ENCODE peak calls at places on chromosomes 2 and 18, in four cellular contexts. A is thoracic aorta, T is small intestine, N is COR-L47. M is an unnamed sample.
A peak's percentile ranks its signal among the peaks of the same experiment; 100 is the strongest.

GRCh38 chr18:44826418-44827259 is 146.0 kb downstream of the SETBP1 start:
- DNase-seq in A (peak; percentile 72), T (peak; percentile 60), N (peak; percentile 86), M (no peak)

GRCh38 chr2:238024986-238025385 is 35.8 kb upstream of the SCLY start:
- DNase-seq in A (no peak), T (no peak), N (no peak), M (no peak)

GRCh38 chr2:69786105-69786504 is 43.4 kb upstream of the GMCL1 start:
- DNase-seq in A (no peak), T (no peak), N (no peak), M (no peak)

GRCh38 chr18:9337875-9338274 is 3.3 kb downstream of the TWSG1 start:
- DNase-seq in A (no peak), T (no peak), N (no peak), M (no peak)

GRCh38 chr2:203886579-203887230 is 19.1 kb downstream of the CTLA4 start:
- DNase-seq in A (no peak), T (no peak), N (no peak), M (no peak)

GRCh38 chr18:51342815-51343214 is 145.3 kb upstream of the MEX3C start:
- DNase-seq in A (no peak), T (peak; percentile 71), N (no peak), M (no peak)

GRCh38 chr2:68653538-68653982 is 10.2 kb downstream of the PROKR1 start:
- DNase-seq in A (no peak), T (peak; percentile 49), N (no peak), M (no peak)

GRCh38 chr2:207898354-207898695 is 127.0 kb downstream of the PLEKHM3 start:
- DNase-seq in A (no peak), T (no peak), N (no peak), M (no peak)

GRCh38 chr18:52339891-52340371 is at the start of gene DCC:
- DNase-seq in A (no peak), T (peak; percentile 32), N (peak; percentile 92), M (no peak)

GRCh38 chr2:80437959-80438358 is 133.4 kb upstream of the LRRTM1 start:
- DNase-seq in A (no peak), T (no peak), N (no peak), M (no peak)

GRCh38 chr18:61854578-61854977 is 38.2 kb downstream of the RNF152 start:
- DNase-seq in A (no peak), T (no peak), N (peak; percentile 69), M (no peak)

GRCh38 chr18:13178976-13179375 is 39.6 kb upstream of the LDLRAD4 start:
- DNase-seq in A (no peak), T (peak; percentile 30), N (no peak), M (no peak)

GRCh38 chr18:55997156-55997561 is 409.2 kb upstream of the TCF4 start:
- DNase-seq in A (no peak), T (no peak), N (no peak), M (no peak)

GRCh38 chr2:209029249-209029648 is 394.6 kb upstream of the MAP2 start:
- DNase-seq in A (no peak), T (no peak), N (no peak), M (no peak)

GRCh38 chr2:140990416-140990815 is 1140.4 kb downstream of the LRP1B start:
- DNase-seq in A (no peak), T (no peak), N (no peak), M (no peak)

GRCh38 chr2:179437430-179437829 is 172.8 kb upstream of the SESTD1 start:
- DNase-seq in A (no peak), T (no peak), N (no peak), M (no peak)